ENCODE peak calls at places on chromosome X, in ten cellular contexts. S is stimulated activated CD8-positive, alpha-beta memory T cell treated with anti-CD3 and anti-CD28 coated beads, Interleukin-12 subunit alpha, Interleukin-12 subunit beta, amount 100 ng/mL, for 4 hours; D is stimulated activated CD4-positive, alpha-beta T cell treated with anti-CD3 and anti-CD28 coated beads, Interleukin-4, amount 100 ng/mL, for 24 hours; U is pancreas; R is LHCN-M2; W is HTR-8/SVneo; V is AML-193; A is left ventricle myocardium inferior; I is effector CD4-positive, alpha-beta T cell; B is H7. C is an unnamed sample.

GRCh38 chrX:50920132-50920531 is 9.6 kb downstream of the BMP15 start:
- DNase-seq in R (no peak), U (no peak), W (no peak), B (no peak), A (no peak), S (no peak), V (no peak), D (no peak), I (no peak), C (no peak)

GRCh38 chrX:131040781-131041180 is 17.4 kb upstream of the ARHGAP36 start:
- DNase-seq in U (no peak), R (no peak), I (no peak), W (no peak), B (no peak), D (no peak), S (no peak), A (no peak), V (no peak), C (no peak)

GRCh38 chrX:121103381-121103780 is 56.0 kb downstream of the GLUD2 start:
- DNase-seq in W (no peak), S (no peak), R (no peak), V (no peak), A (no peak), D (no peak), I (no peak), B (no peak), U (no peak), C (no peak)

GRCh38 chrX:72243472-72243871 is 4.6 kb upstream of the ERCC6L start:
- DNase-seq in W (peak; percentile 37), I (no peak), S (no peak), B (no peak), U (no peak), R (peak; percentile 49), D (no peak), A (no peak), V (no peak), C (no peak)

GRCh38 chrX:121336831-121337421 is 289.5 kb downstream of the GLUD2 start:
- DNase-seq in B (no peak), I (no peak), D (no peak), S (no peak), R (no peak), V (no peak), A (no peak), U (no peak), W (no peak), C (no peak)

GRCh38 chrX:11481035-11481434 is 184.7 kb downstream of the ARHGAP6 start:
- DNase-seq in W (no peak), A (no peak), R (no peak), S (no peak), D (no peak), B (no peak), I (no peak), U (no peak), V (no peak), C (no peak)

GRCh38 chrX:154082396-154083133 is 15.0 kb downstream of the MECP2 start:
- DNase-seq in I (no peak), S (no peak), R (peak; percentile 70), B (no peak), A (no peak), U (no peak), D (no peak), V (no peak), W (no peak), C (no peak)

GRCh38 chrX:110146521-110146920 is 143.6 kb downstream of the TMEM164 start:
- DNase-seq in D (peak; percentile 35), A (no peak), U (peak; percentile 9), B (peak; percentile 66), I (peak; percentile 12), V (peak; percentile 5), W (peak; percentile 5), S (no peak), R (peak; percentile 50), C (no peak)

GRCh38 chrX:53456254-53456653 is 22.1 kb upstream of the HSD17B10 start:
- DNase-seq in R (peak; percentile 61), B (no peak), U (no peak), I (no peak), W (no peak), S (no peak), D (no peak), V (peak; percentile 37), A (no peak), C (no peak)

GRCh38 chrX:154349979-154350378 is 24.5 kb downstream of the FLNA start:
- DNase-seq in D (no peak), B (peak; percentile 51), A (no peak), R (no peak), S (no peak), I (no peak), W (no peak), V (no peak), U (no peak), C (no peak)

GRCh38 chrX:43693602-43694406 is 37.7 kb downstream of the MAOA start:
- DNase-seq in V (no peak), D (no peak), I (no peak), W (no peak), R (peak; percentile 12), S (no peak), U (peak; percentile 61), B (no peak), A (no peak), C (no peak)

GRCh38 chrX:103562801-103563200 is 22.5 kb upstream of the TCEAL4 start:
- DNase-seq in D (no peak), U (no peak), S (no peak), R (peak; percentile 17), A (no peak), I (no peak), B (no peak), W (no peak), V (no peak), C (no peak)

GRCh38 chrX:2608638-2609430 is 82.3 kb upstream of the CD99 start:
- DNase-seq in W (peak; percentile 88), I (peak; percentile 77), U (peak; percentile 89), B (peak; percentile 95), D (peak; percentile 90), R (peak; percentile 80), A (peak; percentile 90), S (peak; percentile 80), V (no peak), C (peak; percentile 91)

GRCh38 chrX:120274958-120275357 is 24.3 kb downstream of the ZBTB33 start:
- DNase-seq in W (no peak), I (no peak), R (no peak), U (no peak), B (peak; percentile 45), S (no peak), D (no peak), A (no peak), V (no peak), C (no peak)

GRCh38 chrX:69125094-69125493 is 40.2 kb downstream of the PJA1 start:
- DNase-seq in W (no peak), U (peak; percentile 29), B (no peak), S (no peak), R (no peak), V (no peak), A (no peak), D (no peak), I (no peak), C (no peak)

GRCh38 chrX:1306909-1307625 is 29.5 kb upstream of the IL3RA start:
- DNase-seq in B (peak; percentile 61), S (no peak), W (no peak), D (no peak), A (no peak), U (no peak), V (no peak), R (no peak), I (no peak), C (no peak)

GRCh38 chrX:71532078-71532752 is 689 bp upstream of the OGT start:
- DNase-seq in B (no peak), S (peak; percentile 22), R (peak; percentile 51), W (no peak), V (no peak), I (peak; percentile 59), U (no peak), A (no peak), D (peak; percentile 68), C (no peak)

GRCh38 chrX:66728818-66729271 is 90.0 kb upstream of the EDA2R start:
- DNase-seq in A (peak; percentile 19), B (peak; percentile 22), D (peak; percentile 53), W (no peak), I (peak; percentile 14), R (peak; percentile 65), U (peak; percentile 15), S (no peak), V (peak; percentile 0), C (peak; percentile 57)

GRCh38 chrX:17692709-17693346 is 44.5 kb upstream of the SCML1 start:
- DNase-seq in I (no peak), A (no peak), R (peak; percentile 67), W (peak; percentile 27), V (no peak), U (no peak), D (no peak), B (peak; percentile 39), S (no peak), C (no peak)

GRCh38 chrX:41081821-41082220 is 3.4 kb upstream of the USP9X start:
- DNase-seq in W (no peak), I (no peak), U (no peak), B (no peak), R (no peak), D (no peak), V (no peak), A (no peak), S (no peak), C (no peak)

GRCh38 chrX:866441-866990 is 235.9 kb downstream of the SHOX start:
- DNase-seq in W (no peak), R (no peak), I (no peak), A (no peak), B (no peak), D (no peak), V (no peak), S (no peak), U (no peak), C (no peak)

GRCh38 chrX:39729834-39730670 is 367.7 kb downstream of the BCOR start:
- DNase-seq in R (peak; percentile 69), D (no peak), S (no peak), A (no peak), V (no peak), I (no peak), U (no peak), W (no peak), B (peak; percentile 86), C (no peak)

C was measured in sigmoid colon.